ENCODE peak calls at places on chromosomes 6 and 20, in ten cellular contexts. J, R, M, A, E, Z, S, L, N and W are unnamed samples.

GRCh38 chr6:26521485-26522391 is 16.4 kb upstream of the HMGN4 start:
- DNase-seq in J (peak), R (peak), M (peak), A (peak), E (peak), Z (peak), S (peak), L (peak), N (peak), W (peak)

GRCh38 chr20:50744143-50744792 is 12.9 kb downstream of the PARD6B start:
- DNase-seq in J (peak), R (no peak), M (peak), A (peak), E (no peak), Z (no peak), S (no peak), L (peak), N (peak), W (no peak)

GRCh38 chr6:24340998-24341934 is 16.6 kb downstream of the DCDC2 start:
- DNase-seq in J (no peak), R (no peak), M (no peak), A (peak), E (no peak), Z (no peak), S (no peak), L (no peak), N (no peak), W (no peak)

GRCh38 chr20:44967207-44967807 is 995 bp downstream of the STK4 start:
- DNase-seq in J (no peak), R (no peak), M (no peak), A (no peak), E (peak), Z (no peak), S (no peak), L (no peak), N (no peak), W (no peak)

GRCh38 chr6:117089604-117090003 is 175.8 kb upstream of the VGLL2 start:
- DNase-seq in J (no peak), R (no peak), M (no peak), A (no peak), E (no peak), Z (no peak), S (no peak), L (no peak), N (no peak), W (no peak)

GRCh38 chr6:106997392-106998257 is 23.1 kb upstream of the CD24 start:
- DNase-seq in J (no peak), R (peak), M (peak), A (peak), E (no peak), Z (peak), S (peak), L (peak), N (no peak), W (no peak)

GRCh38 chr6:25375125-25375524 is 96.0 kb downstream of the CARMIL1 start:
- DNase-seq in J (no peak), R (no peak), M (no peak), A (no peak), E (no peak), Z (no peak), S (no peak), L (no peak), N (no peak), W (no peak)

GRCh38 chr6:43806758-43807227 is 36.8 kb downstream of the VEGFA start:
- DNase-seq in J (no peak), R (no peak), M (no peak), A (no peak), E (no peak), Z (no peak), S (no peak), L (no peak), N (no peak), W (no peak)

GRCh38 chr20:63106108-63106764 is 99.5 kb upstream of the BHLHE23 start:
- DNase-seq in J (peak), R (no peak), M (peak), A (peak), E (no peak), Z (no peak), S (no peak), L (peak), N (no peak), W (no peak)

GRCh38 chr6:148760568-148761531 is 14.0 kb downstream of the UST start:
- DNase-seq in J (peak), R (peak), M (peak), A (peak), E (peak), Z (peak), S (no peak), L (peak), N (peak), W (no peak)

GRCh38 chr6:119647309-119647708 is 297.7 kb upstream of the MAN1A1 start:
- DNase-seq in J (no peak), R (no peak), M (no peak), A (peak), E (no peak), Z (no peak), S (no peak), L (no peak), N (no peak), W (no peak)

GRCh38 chr20:61191096-61191495 is 61.0 kb upstream of the CDH4 start:
- DNase-seq in J (no peak), R (no peak), M (no peak), A (no peak), E (no peak), Z (no peak), S (no peak), L (no peak), N (no peak), W (no peak)

GRCh38 chr20:62117362-62117646 is 5.0 kb upstream of the LSM14B start:
- DNase-seq in J (no peak), R (no peak), M (no peak), A (no peak), E (no peak), Z (no peak), S (no peak), L (no peak), N (no peak), W (no peak)

GRCh38 chr6:74731204-74731603 is 474.6 kb downstream of the COL12A1 start:
- DNase-seq in J (no peak), R (no peak), M (no peak), A (peak), E (no peak), Z (no peak), S (no peak), L (no peak), N (no peak), W (no peak)

GRCh38 chr20:41456341-41456740 is 89.7 kb upstream of the EMILIN3 start:
- DNase-seq in J (no peak), R (no peak), M (no peak), A (peak), E (no peak), Z (no peak), S (no peak), L (no peak), N (no peak), W (no peak)

GRCh38 chr20:6665161-6665560 is 102.3 kb upstream of the BMP2 start:
- DNase-seq in J (no peak), R (no peak), M (no peak), A (no peak), E (no peak), Z (no peak), S (no peak), L (no peak), N (no peak), W (no peak)

GRCh38 chr6:28585335-28585734 is 59.7 kb downstream of the GPX5 start:
- DNase-seq in J (no peak), R (no peak), M (no peak), A (peak), E (no peak), Z (no peak), S (no peak), L (no peak), N (no peak), W (no peak)
- TF ChIP-seq CTCF in J (no peak), R (no peak), M (no peak), A (peak), E (no peak), Z (no peak), S (peak), L (no peak), N (no peak), W (no peak)

DNA sequence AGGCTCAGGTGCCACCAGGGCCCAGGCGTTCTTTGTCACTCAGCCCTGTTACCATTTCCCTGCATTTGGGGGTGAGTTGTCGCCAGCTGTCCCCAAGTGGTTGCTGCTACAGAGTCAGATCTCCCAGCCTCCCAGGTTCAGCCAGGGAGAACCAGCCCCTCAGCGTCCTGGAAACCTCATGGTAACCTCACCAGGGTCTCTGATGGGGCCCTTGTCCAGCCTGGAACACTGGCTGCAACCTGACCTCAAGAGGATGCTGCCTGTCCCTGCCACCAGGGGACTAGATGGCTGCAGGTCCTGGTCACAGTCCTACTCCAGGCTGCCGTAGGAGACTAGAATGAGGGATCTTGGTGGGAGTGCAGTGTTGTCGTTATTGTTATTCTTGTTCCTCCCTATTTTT is 228.3 kb upstream of the PDE10A start:
- DNase-seq in J (no peak), R (no peak), M (no peak), A (no peak), E (no peak), Z (no peak), S (no peak), L (no peak), N (no peak), W (no peak)
- TF ChIP-seq CTCF in J (no peak), R (no peak), M (no peak), A (no peak), E (no peak), Z (no peak), S (no peak), L (no peak), N (no peak), W (no peak)

GRCh38 chr20:57048027-57048869 is 218.2 kb downstream of the BMP7 start:
- DNase-seq in J (no peak), R (peak), M (no peak), A (no peak), E (peak), Z (peak), S (peak), L (no peak), N (no peak), W (no peak)
- TF ChIP-seq CTCF in J (peak), R (peak), M (peak), A (peak), E (peak), Z (peak), S (peak), L (peak), N (peak), W (no peak)

GRCh38 chr20:11918280-11918952 is 723 bp downstream of the BTBD3 start:
- DNase-seq in J (no peak), R (no peak), M (no peak), A (no peak), E (no peak), Z (no peak), S (no peak), L (no peak), N (no peak), W (no peak)

GRCh38 chr20:11920083-11920482 is 2.4 kb downstream of the BTBD3 start:
- DNase-seq in J (no peak), R (no peak), M (no peak), A (no peak), E (no peak), Z (no peak), S (no peak), L (no peak), N (no peak), W (no peak)

GRCh38 chr20:11919046-11919445 is 1.4 kb downstream of the BTBD3 start:
- DNase-seq in J (peak), R (no peak), M (peak), A (peak), E (no peak), Z (no peak), S (no peak), L (peak), N (no peak), W (no peak)

GRCh38 chr20:11919571-11919970 is 1.9 kb downstream of the BTBD3 start:
- DNase-seq in J (no peak), R (no peak), M (no peak), A (no peak), E (no peak), Z (no peak), S (no peak), L (no peak), N (no peak), W (no peak)

DNA sequence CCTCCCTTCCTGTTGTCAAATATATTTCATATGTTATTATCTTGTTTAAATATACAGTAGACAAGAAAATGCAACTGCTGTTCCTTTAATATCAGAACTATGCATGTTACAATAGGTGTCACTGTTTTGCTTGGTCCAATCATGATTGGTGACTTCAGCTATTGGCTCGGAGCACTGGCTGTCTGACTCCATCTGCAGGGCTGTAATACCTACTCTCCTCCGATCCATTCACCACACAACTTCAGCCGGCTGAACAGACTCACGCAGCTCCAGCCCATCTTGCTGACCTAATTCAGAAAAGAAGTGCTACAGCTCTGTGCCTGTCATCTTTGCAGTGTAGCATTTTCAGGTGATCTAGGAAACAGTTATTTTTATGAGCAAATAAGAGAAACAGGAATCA is at the start of gene BTBD3:
- DNase-seq in J (peak), R (peak), M (peak), A (peak), E (no peak), Z (peak), S (no peak), L (peak), N (no peak), W (no peak)
- TF ChIP-seq CTCF in J (peak), R (no peak), M (no peak), A (no peak), E (no peak), Z (no peak), S (no peak), L (no peak), N (no peak), W (no peak)

DNA sequence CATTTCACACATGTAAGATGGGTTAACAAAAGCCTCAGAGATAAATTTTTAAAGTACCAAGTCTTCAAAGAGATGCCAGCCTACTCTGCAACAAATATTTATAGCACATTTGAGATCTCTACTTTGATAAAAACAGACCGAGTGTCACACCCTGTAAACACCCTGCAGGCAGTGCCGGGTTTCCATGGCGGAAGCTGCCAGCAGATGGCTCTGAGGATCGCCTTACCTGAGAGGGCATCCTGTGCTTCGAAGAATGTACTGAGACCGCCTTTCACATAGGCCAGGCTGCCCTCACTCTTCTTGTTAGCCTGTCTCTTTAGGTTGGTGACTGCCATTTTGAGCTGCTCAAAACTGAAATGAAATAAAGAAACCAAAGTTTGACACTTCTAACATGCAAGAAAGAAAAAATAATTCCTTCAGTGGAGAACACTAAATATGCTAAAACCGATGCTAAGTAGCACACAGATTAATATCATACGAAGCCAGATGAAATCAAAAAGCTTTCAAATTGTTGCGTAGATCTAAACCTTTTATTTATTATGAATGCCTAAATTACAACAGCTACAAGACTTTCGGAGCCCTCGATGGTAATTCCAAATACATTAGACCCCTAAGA is 39.3 kb downstream of the HUS1B start:
- DNase-seq in J (no peak), R (no peak), M (no peak), A (no peak), E (no peak), Z (no peak), S (no peak), L (no peak), N (no peak), W (no peak)
- TF ChIP-seq CTCF in J (no peak), R (no peak), M (no peak), A (no peak), E (peak), Z (no peak), S (no peak), L (no peak), N (no peak), W (no peak)